ENCODE peak calls at places on chromosome 14, in nine cellular contexts. One of them, this sample, is unnamed.

GRCh38 chr14:34498684-34499412 is 36.8 kb upstream of the SPTSSA start:
- DNase-seq in uterus: no peak
- DNase-seq in body of pancreas: peak
- DNase-seq in esophagus squamous epithelium: no peak
- DNase-seq in coronary artery: no peak
- DNase-seq in bronchial epithelial cell: peak
- DNase-seq in HCT116: peak
- DNase-seq in neural progenitor cell: peak
- DNase-seq in A549: peak
- DNase-seq in this sample: peak

GRCh38 chr14:104221636-104222375 is 83.4 kb downstream of the KIF26A start:
- DNase-seq in neural progenitor cell: no peak
- DNase-seq in esophagus squamous epithelium: no peak
- DNase-seq in body of pancreas: peak
- DNase-seq in uterus: no peak
- DNase-seq in HCT116: no peak
- DNase-seq in bronchial epithelial cell: no peak
- DNase-seq in A549: no peak
- DNase-seq in coronary artery: no peak
- DNase-seq in this sample: no peak

GRCh38 chr14:60093606-60094005 is 1.9 kb downstream of the PCNX4 start:
- DNase-seq in coronary artery: no peak
- DNase-seq in esophagus squamous epithelium: no peak
- DNase-seq in uterus: no peak
- DNase-seq in A549: no peak
- DNase-seq in HCT116: no peak
- DNase-seq in bronchial epithelial cell: peak
- DNase-seq in neural progenitor cell: no peak
- DNase-seq in body of pancreas: no peak
- DNase-seq in this sample: peak

GRCh38 chr14:104980601-104981531 is 2.7 kb upstream of the AHNAK2 start:
- DNase-seq in neural progenitor cell: no peak
- DNase-seq in bronchial epithelial cell: no peak
- DNase-seq in esophagus squamous epithelium: no peak
- DNase-seq in coronary artery: no peak
- DNase-seq in body of pancreas: no peak
- DNase-seq in A549: no peak
- DNase-seq in HCT116: no peak
- DNase-seq in uterus: no peak
- DNase-seq in this sample: no peak

GRCh38 chr14:35878272-35879140 is 52.4 kb downstream of the BRMS1L start:
- DNase-seq in neural progenitor cell: no peak
- DNase-seq in uterus: peak
- DNase-seq in coronary artery: no peak
- DNase-seq in body of pancreas: peak
- DNase-seq in A549: peak
- DNase-seq in esophagus squamous epithelium: no peak
- DNase-seq in HCT116: peak
- DNase-seq in bronchial epithelial cell: peak
- DNase-seq in this sample: peak

GRCh38 chr14:104436741-104437701 is 142.5 kb upstream of the C14orf180 start:
- DNase-seq in neural progenitor cell: no peak
- DNase-seq in A549: no peak
- DNase-seq in coronary artery: peak
- DNase-seq in body of pancreas: peak
- DNase-seq in HCT116: no peak
- DNase-seq in uterus: no peak
- DNase-seq in bronchial epithelial cell: no peak
- DNase-seq in esophagus squamous epithelium: no peak
- DNase-seq in this sample: no peak

GRCh38 chr14:67580336-67581230 is 19.5 kb downstream of the PIGH start:
- DNase-seq in uterus: no peak
- DNase-seq in coronary artery: no peak
- DNase-seq in HCT116: no peak
- DNase-seq in esophagus squamous epithelium: no peak
- DNase-seq in body of pancreas: no peak
- DNase-seq in A549: peak
- DNase-seq in neural progenitor cell: no peak
- DNase-seq in bronchial epithelial cell: no peak
- DNase-seq in this sample: no peak

GRCh38 chr14:70987042-70987441 is 79.8 kb downstream of the PCNX1 start:
- DNase-seq in HCT116: no peak
- DNase-seq in coronary artery: no peak
- DNase-seq in body of pancreas: no peak
- DNase-seq in uterus: no peak
- DNase-seq in bronchial epithelial cell: peak
- DNase-seq in esophagus squamous epithelium: no peak
- DNase-seq in A549: no peak
- DNase-seq in neural progenitor cell: no peak
- DNase-seq in this sample: no peak

GRCh38 chr14:36658091-36659009 is 3.3 kb upstream of the PAX9 start:
- DNase-seq in HCT116: no peak
- DNase-seq in uterus: no peak
- DNase-seq in coronary artery: no peak
- DNase-seq in body of pancreas: no peak
- DNase-seq in bronchial epithelial cell: no peak
- DNase-seq in A549: no peak
- DNase-seq in neural progenitor cell: peak
- DNase-seq in esophagus squamous epithelium: no peak
- DNase-seq in this sample: no peak

GRCh38 chr14:105061428-105062047 is 3.7 kb downstream of the GPR132 start:
- DNase-seq in bronchial epithelial cell: no peak
- DNase-seq in A549: no peak
- DNase-seq in HCT116: no peak
- DNase-seq in uterus: no peak
- DNase-seq in body of pancreas: peak
- DNase-seq in neural progenitor cell: no peak
- DNase-seq in esophagus squamous epithelium: no peak
- DNase-seq in coronary artery: no peak
- DNase-seq in this sample: no peak

GRCh38 chr14:20564501-20564997 is 3.7 kb upstream of the RNASE9 start:
- DNase-seq in body of pancreas: no peak
- DNase-seq in A549: no peak
- DNase-seq in coronary artery: no peak
- DNase-seq in bronchial epithelial cell: no peak
- DNase-seq in HCT116: no peak
- DNase-seq in neural progenitor cell: peak
- DNase-seq in uterus: no peak
- DNase-seq in esophagus squamous epithelium: no peak
- DNase-seq in this sample: no peak

DNA sequence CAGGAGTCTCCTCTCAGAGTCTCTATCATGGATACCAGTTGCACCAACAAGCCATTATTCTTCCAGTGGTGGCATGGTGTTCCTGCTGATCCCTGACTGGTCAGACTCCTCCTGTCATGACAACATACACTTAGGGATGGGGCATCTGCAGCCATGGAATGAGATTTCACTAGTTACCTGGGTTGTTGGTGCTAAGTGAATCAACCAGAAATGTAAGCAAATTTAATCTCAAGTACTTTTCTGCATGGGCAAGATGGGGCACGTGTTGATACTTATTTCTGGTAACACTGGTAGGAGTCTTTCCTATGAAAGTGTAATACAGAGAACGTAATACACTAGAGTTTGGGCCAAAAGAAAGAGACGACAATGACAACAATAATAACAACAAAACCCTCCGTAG is 211.5 kb upstream of the FOXN3 start:
- DNase-seq in HCT116: no peak
- DNase-seq in esophagus squamous epithelium: no peak
- DNase-seq in neural progenitor cell: no peak
- DNase-seq in bronchial epithelial cell: peak
- DNase-seq in body of pancreas: no peak
- DNase-seq in A549: no peak
- DNase-seq in uterus: no peak
- DNase-seq in coronary artery: no peak
- DNase-seq in this sample: no peak
- H3K4me3 ChIP-seq in HCT116: no peak
- H3K4me3 ChIP-seq in esophagus squamous epithelium: no peak
- H3K4me3 ChIP-seq in neural progenitor cell: no peak
- H3K4me3 ChIP-seq in bronchial epithelial cell: no peak
- H3K4me3 ChIP-seq in body of pancreas: no peak
- H3K4me3 ChIP-seq in A549: no peak
- H3K4me3 ChIP-seq in uterus: no peak
- H3K4me3 ChIP-seq in coronary artery: no peak
- H3K4me3 ChIP-seq in this sample: no peak

GRCh38 chr14:72547999-72548398 is 345.9 kb downstream of the DPF3 start:
- DNase-seq in A549: peak
- DNase-seq in HCT116: no peak
- DNase-seq in body of pancreas: no peak
- DNase-seq in coronary artery: no peak
- DNase-seq in neural progenitor cell: no peak
- DNase-seq in bronchial epithelial cell: no peak
- DNase-seq in esophagus squamous epithelium: no peak
- DNase-seq in uterus: no peak
- DNase-seq in this sample: no peak
- TF ChIP-seq CTCF in A549: no peak
- TF ChIP-seq CTCF in HCT116: no peak
- TF ChIP-seq CTCF in body of pancreas: peak
- TF ChIP-seq CTCF in coronary artery: no peak
- TF ChIP-seq CTCF in neural progenitor cell: peak
- TF ChIP-seq CTCF in bronchial epithelial cell: no peak
- TF ChIP-seq CTCF in esophagus squamous epithelium: no peak
- TF ChIP-seq CTCF in uterus: no peak
- TF ChIP-seq CTCF in this sample: no peak

GRCh38 chr14:99971087-99971928 is 93.9 kb upstream of the EVL start:
- DNase-seq in A549: peak
- DNase-seq in neural progenitor cell: peak
- DNase-seq in esophagus squamous epithelium: no peak
- DNase-seq in coronary artery: peak
- DNase-seq in HCT116: peak
- DNase-seq in uterus: peak
- DNase-seq in body of pancreas: peak
- DNase-seq in bronchial epithelial cell: peak
- DNase-seq in this sample: peak

GRCh38 chr14:99975190-99975589 is 90.0 kb upstream of the EVL start:
- DNase-seq in A549: no peak
- DNase-seq in neural progenitor cell: no peak
- DNase-seq in esophagus squamous epithelium: no peak
- DNase-seq in body of pancreas: no peak
- DNase-seq in HCT116: no peak
- DNase-seq in bronchial epithelial cell: no peak
- DNase-seq in uterus: no peak
- DNase-seq in coronary artery: no peak
- DNase-seq in this sample: no peak

GRCh38 chr14:99972748-99973466 is 92.3 kb upstream of the EVL start:
- DNase-seq in neural progenitor cell: no peak
- DNase-seq in body of pancreas: no peak
- DNase-seq in HCT116: no peak
- DNase-seq in esophagus squamous epithelium: no peak
- DNase-seq in coronary artery: no peak
- DNase-seq in A549: no peak
- DNase-seq in bronchial epithelial cell: no peak
- DNase-seq in uterus: no peak
- DNase-seq in this sample: peak

GRCh38 chr14:99969673-99970322 is 95.4 kb upstream of the EVL start:
- DNase-seq in uterus: no peak
- DNase-seq in HCT116: no peak
- DNase-seq in bronchial epithelial cell: no peak
- DNase-seq in coronary artery: no peak
- DNase-seq in esophagus squamous epithelium: no peak
- DNase-seq in neural progenitor cell: no peak
- DNase-seq in A549: no peak
- DNase-seq in body of pancreas: no peak
- DNase-seq in this sample: no peak

GRCh38 chr14:99971929-99972747 is 93.1 kb upstream of the EVL start:
- DNase-seq in coronary artery: no peak
- DNase-seq in bronchial epithelial cell: no peak
- DNase-seq in A549: no peak
- DNase-seq in esophagus squamous epithelium: no peak
- DNase-seq in neural progenitor cell: peak
- DNase-seq in uterus: no peak
- DNase-seq in HCT116: no peak
- DNase-seq in body of pancreas: peak
- DNase-seq in this sample: no peak
- H3K4me3 ChIP-seq in coronary artery: peak
- H3K4me3 ChIP-seq in bronchial epithelial cell: peak
- H3K4me3 ChIP-seq in A549: peak
- H3K4me3 ChIP-seq in esophagus squamous epithelium: peak
- H3K4me3 ChIP-seq in neural progenitor cell: peak
- H3K4me3 ChIP-seq in uterus: peak
- H3K4me3 ChIP-seq in HCT116: peak
- H3K4me3 ChIP-seq in body of pancreas: peak
- H3K4me3 ChIP-seq in this sample: peak

DNA sequence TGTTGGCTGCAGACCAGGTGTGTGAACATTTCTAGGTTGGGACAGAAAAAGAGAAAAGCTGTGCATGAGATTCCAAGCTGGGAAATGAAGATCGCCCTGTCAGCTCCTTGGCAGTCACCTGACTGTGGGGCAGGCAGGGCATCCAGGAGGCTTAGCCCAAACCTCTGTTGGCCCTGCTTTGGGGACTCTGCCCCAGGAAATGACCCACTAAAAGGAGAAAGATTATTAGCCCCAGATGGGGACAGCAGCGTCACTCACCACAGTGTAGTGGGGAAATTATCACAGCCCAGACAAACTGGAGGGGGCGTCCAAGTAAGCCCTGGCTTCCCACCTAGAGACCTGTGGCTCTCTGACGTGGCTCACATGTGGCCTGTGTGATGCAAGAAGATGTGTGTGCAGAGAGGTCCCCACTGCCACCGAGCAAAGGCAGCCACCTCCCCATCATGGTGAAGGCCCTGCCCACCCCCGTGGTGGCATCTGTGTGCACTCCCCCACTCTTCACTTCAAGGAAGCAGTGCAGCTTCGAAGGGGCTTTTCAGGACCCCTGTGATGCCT is 39.1 kb downstream of the DIO3 start:
- DNase-seq in neural progenitor cell: no peak
- DNase-seq in coronary artery: peak
- DNase-seq in bronchial epithelial cell: no peak
- DNase-seq in uterus: no peak
- DNase-seq in esophagus squamous epithelium: no peak
- DNase-seq in HCT116: no peak
- DNase-seq in body of pancreas: no peak
- DNase-seq in A549: no peak
- DNase-seq in this sample: no peak
- TF ChIP-seq CTCF in neural progenitor cell: no peak
- TF ChIP-seq CTCF in coronary artery: no peak
- TF ChIP-seq CTCF in bronchial epithelial cell: no peak
- TF ChIP-seq CTCF in uterus: no peak
- TF ChIP-seq CTCF in esophagus squamous epithelium: no peak
- TF ChIP-seq CTCF in HCT116: no peak
- TF ChIP-seq CTCF in body of pancreas: no peak
- TF ChIP-seq CTCF in A549: no peak
- TF ChIP-seq CTCF in this sample: no peak

DNA sequence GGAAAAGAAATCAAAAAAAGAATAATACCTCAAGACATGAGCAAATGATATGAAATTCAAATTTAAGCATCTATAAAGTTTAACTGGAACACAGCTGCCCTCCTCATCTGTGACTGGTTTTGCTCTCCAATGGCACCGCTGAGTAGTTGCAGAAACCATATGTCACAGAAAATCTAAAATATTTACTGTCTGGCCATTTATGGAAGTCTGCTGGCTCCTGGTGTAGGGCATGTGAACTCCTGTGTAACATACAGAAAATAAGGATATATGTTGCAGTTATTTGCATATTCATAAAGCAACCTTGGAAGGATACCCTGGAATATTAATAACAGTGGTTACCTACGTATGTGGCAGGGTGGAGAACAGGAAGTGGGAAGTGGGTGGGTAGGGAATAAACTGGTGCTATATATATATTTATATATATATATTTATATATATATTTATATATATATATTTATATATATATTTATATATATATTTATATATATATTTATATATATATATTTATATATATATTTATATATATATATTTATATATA is 48.3 kb downstream of the LTBP2 start:
- DNase-seq in uterus: no peak
- DNase-seq in body of pancreas: no peak
- DNase-seq in A549: no peak
- DNase-seq in bronchial epithelial cell: no peak
- DNase-seq in coronary artery: no peak
- DNase-seq in HCT116: no peak
- DNase-seq in esophagus squamous epithelium: no peak
- DNase-seq in neural progenitor cell: no peak
- DNase-seq in this sample: no peak
- H3K4me3 ChIP-seq in uterus: no peak
- H3K4me3 ChIP-seq in body of pancreas: no peak
- H3K4me3 ChIP-seq in A549: no peak
- H3K4me3 ChIP-seq in bronchial epithelial cell: no peak
- H3K4me3 ChIP-seq in coronary artery: peak
- H3K4me3 ChIP-seq in HCT116: no peak
- H3K4me3 ChIP-seq in esophagus squamous epithelium: no peak
- H3K4me3 ChIP-seq in neural progenitor cell: no peak
- H3K4me3 ChIP-seq in this sample: no peak

This sample was measured in fibroblast of mammary gland.